ENCODE peak calls at places on chromosomes 4 and X, in nine cellular contexts. Y is A549; J is K562; R is IMR-90; F is fibroblast of mammary gland; G is fibroblast of the aortic adventitia; I is dorsolateral prefrontal cortex; N is CD8-positive, alpha-beta T cell; W is heart left ventricle. P is an unnamed sample.
A peak's percentile ranks its signal among the peaks of the same experiment; 100 is the strongest.

GRCh38 chr4:113179996-113180395 is 130.5 kb downstream of the ANK2 start:
- DNase-seq in Y (no peak), J (no peak), R (peak; percentile 4), F (peak; percentile 67), G (peak; percentile 29), I (no peak), N (no peak), W (no peak), P (no peak)

GRCh38 chr4:52510939-52511583 is 148.0 kb downstream of the USP46 start:
- DNase-seq in Y (no peak), J (no peak), R (no peak), F (no peak), G (no peak), I (no peak), N (no peak), W (no peak), P (no peak)

GRCh38 chr4:92791876-92792490 is 488.2 kb downstream of the GRID2 start:
- DNase-seq in Y (no peak), J (no peak), R (no peak), F (no peak), G (no peak), I (no peak), N (no peak), W (no peak), P (no peak)

GRCh38 chr4:113837397-113837796 is 75.9 kb upstream of the CAMK2D start:
- DNase-seq in Y (peak; percentile 0), J (no peak), R (peak; percentile 94), F (peak; percentile 93), G (peak; percentile 89), I (no peak), N (no peak), W (no peak), P (peak; percentile 89)

GRCh38 chrX:15177316-15177715 is 92.6 kb downstream of the ASB9 start:
- DNase-seq in Y (no peak), J (no peak), R (no peak), F (no peak), G (no peak), I (no peak), N (no peak), W (no peak), P (no peak)

GRCh38 chrX:97806238-97806637 is 922.5 kb downstream of the RPA4 start:
- DNase-seq in Y (no peak), J (no peak), R (peak; percentile 75), F (peak; percentile 24), G (peak; percentile 19), I (no peak), N (no peak), W (no peak), P (no peak)

GRCh38 chr4:181245326-181245725 is 997.9 kb upstream of the TENM3 start:
- DNase-seq in Y (no peak), J (no peak), R (no peak), F (no peak), G (no peak), I (no peak), N (no peak), W (no peak), P (no peak)

GRCh38 chr4:1512081-1512737 is 106.0 kb upstream of the NKX1-1 start:
- DNase-seq in Y (no peak), J (no peak), R (no peak), F (no peak), G (no peak), I (no peak), N (no peak), W (no peak), P (no peak)

GRCh38 chr4:52868138-52868537 is 6.0 kb downstream of the RASL11B start:
- DNase-seq in Y (no peak), J (no peak), R (no peak), F (no peak), G (no peak), I (no peak), N (no peak), W (peak; percentile 86), P (no peak)

GRCh38 chrX:15619053-15619772 is 18.5 kb upstream of the ACE2 start:
- DNase-seq in Y (peak; percentile 1), J (no peak), R (peak; percentile 2), F (peak; percentile 35), G (peak; percentile 5), I (no peak), N (no peak), W (no peak), P (no peak)

GRCh38 chr4:124135409-124135813 is 577.1 kb downstream of the ANKRD50 start:
- DNase-seq in Y (no peak), J (no peak), R (peak; percentile 60), F (peak; percentile 75), G (peak; percentile 99), I (no peak), N (no peak), W (no peak), P (peak; percentile 83)

GRCh38 chr4:72954811-72955210 is 114.7 kb downstream of the COX18 start:
- DNase-seq in Y (no peak), J (no peak), R (no peak), F (no peak), G (peak; percentile 38), I (no peak), N (no peak), W (no peak), P (peak; percentile 29)

GRCh38 chr4:20618729-20619128 is 81.5 kb upstream of the PACRGL start:
- DNase-seq in Y (no peak), J (no peak), R (no peak), F (no peak), G (no peak), I (no peak), N (no peak), W (no peak), P (no peak)

GRCh38 chrX:129979207-129979920 is 3.1 kb upstream of the BCORL1 start:
- DNase-seq in Y (no peak), J (no peak), R (no peak), F (no peak), G (no peak), I (no peak), N (no peak), W (no peak), P (no peak)

GRCh38 chr4:54100607-54101189 is 735 bp downstream of the GSX2 start:
- DNase-seq in Y (no peak), J (no peak), R (no peak), F (no peak), G (no peak), I (no peak), N (no peak), W (no peak), P (no peak)

GRCh38 chrX:71052721-71053120 is 15.4 kb downstream of the SNX12 start:
- DNase-seq in Y (no peak), J (no peak), R (no peak), F (no peak), G (no peak), I (no peak), N (no peak), W (no peak), P (no peak)
- H3K4me3 ChIP-seq in Y (no peak overlapping the region), J (no peak overlapping the region), R (no peak overlapping the region), F (no peak overlapping the region), G (no peak overlapping the region), I (no peak overlapping the region), N (no peak overlapping the region), W (peak overlapping the region; percentile 43), P (no peak overlapping the region)

GRCh38 chr4:9716093-9716492 is 65.3 kb upstream of the DRD5 start:
- DNase-seq in Y (no peak), J (no peak), R (no peak), F (no peak), G (no peak), I (no peak), N (no peak), W (no peak), P (no peak)
- TF ChIP-seq CTCF in Y (no peak), J (no peak), R (no peak), F (no peak), G (no peak), I (no peak), N (no peak), W (no peak), P (no peak)

GRCh38 chrX:112738347-112739033 is 58.8 kb upstream of the LHFPL1 start:
- DNase-seq in Y (no peak), J (no peak), R (peak; percentile 41), F (peak; percentile 22), G (no peak), I (no peak), N (no peak), W (no peak), P (no peak)
- H3K4me3 ChIP-seq in Y (no peak overlapping the region), J (no peak overlapping the region), R (no peak overlapping the region), F (no peak overlapping the region), G (no peak overlapping the region), I (no peak overlapping the region), N (no peak overlapping the region), W (no peak overlapping the region), P (no peak overlapping the region)

GRCh38 chr4:2954358-2955185 is 8.6 kb downstream of the NOP14 start:
- DNase-seq in Y (no peak), J (peak; percentile 59), R (no peak), F (no peak), G (no peak), I (no peak), N (no peak), W (no peak), P (no peak)
- TF ChIP-seq CTCF in Y (no peak), J (peak; percentile 96), R (peak; percentile 1), F (no peak), G (no peak), I (no peak), N (peak; percentile 24), W (no peak), P (no peak)

DNA sequence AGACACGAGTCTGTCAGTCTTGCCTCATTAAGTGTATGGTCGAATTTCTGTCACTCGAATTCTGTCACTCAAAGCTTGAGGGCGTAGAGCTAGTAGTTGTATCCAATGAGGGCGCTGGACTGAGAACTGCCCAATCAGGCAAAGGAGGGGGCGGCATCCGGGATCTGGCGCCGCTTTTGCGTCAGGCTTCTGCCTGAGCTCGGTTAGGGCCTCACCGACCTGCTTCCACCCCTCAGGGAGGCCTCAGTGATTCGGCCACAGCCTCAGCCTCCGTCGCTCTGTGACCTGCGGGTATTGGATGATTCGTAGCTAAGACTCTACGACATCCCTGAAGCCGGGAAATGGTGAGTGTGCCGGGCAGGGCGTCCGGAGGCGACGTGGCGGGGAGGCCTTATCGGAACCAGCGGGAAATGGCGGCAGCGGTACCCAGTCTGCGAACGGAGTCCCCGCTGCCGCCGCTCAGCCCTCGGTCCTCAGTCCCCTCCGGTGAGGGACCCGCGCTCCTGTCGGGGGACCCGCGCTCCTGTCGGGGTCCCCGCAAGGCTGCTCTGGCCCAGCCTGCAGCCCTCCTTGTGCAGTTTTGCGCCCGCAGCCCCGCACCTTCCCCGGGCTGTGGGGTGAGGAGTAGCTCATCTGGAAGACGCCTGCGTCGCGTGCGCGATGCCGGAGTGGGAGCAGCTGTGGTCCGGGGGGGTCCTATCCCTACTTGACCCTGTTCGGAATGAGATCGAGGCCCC is 88.3 kb downstream of the ZNF718 start:
- DNase-seq in Y (no peak), J (peak; percentile 27), R (peak; percentile 71), F (peak; percentile 90), G (peak; percentile 80), I (peak; percentile 88), N (no peak), W (peak; percentile 83), P (peak; percentile 87)
- H3K4me3 ChIP-seq in Y (no peak overlapping the region), J (peak overlapping the region; percentile 36), R (peak overlapping the region; percentile 77), F (peak overlapping the region; percentile 68), G (peak overlapping the region; percentile 71), I (peak overlapping the region; percentile 55), N (peak overlapping the region; percentile 20), W (peak overlapping the region; percentile 88), P (peak overlapping the region; percentile 66)

GRCh38 chr4:135670548-135670947 is 1469.0 kb upstream of the PABPC4L start:
- DNase-seq in Y (no peak), J (no peak), R (no peak), F (no peak), G (no peak), I (no peak), N (no peak), W (no peak), P (no peak)
- TF ChIP-seq CTCF in Y (no peak), J (no peak), R (no peak), F (no peak), G (no peak), I (no peak), N (no peak), W (no peak), P (no peak)

P was measured in fibroblast of pulmonary artery.